ENCODE peak calls at places on chromosomes 6 and 20, in four cellular contexts. X, T, D and V are unnamed samples.
A peak's percentile ranks its signal among the peaks of the same experiment; 100 is the strongest.

GRCh38 chr20:62126141-62126540 is 3.9 kb downstream of the LSM14B start:
- DNase-seq in X (no peak), D (no peak), T (no peak), V (no peak)

GRCh38 chr20:63625771-63626423 is 1.0 kb downstream of the GMEB2 start:
- DNase-seq in T (no peak), D (no peak), X (no peak), V (peak; percentile 62)

GRCh38 chr20:19758888-19759331 is 852 bp downstream of the RIN2 start:
- DNase-seq in D (no peak), T (peak; percentile 52), X (no peak), V (peak; percentile 81)

GRCh38 chr6:98287876-98288275 is 546.5 kb upstream of the POU3F2 start:
- DNase-seq in T (no peak), X (no peak), D (no peak), V (no peak)

GRCh38 chr6:130070747-130071146 is 52.4 kb downstream of the L3MBTL3 start:
- DNase-seq in X (no peak), T (no peak), D (no peak), V (no peak)

GRCh38 chr6:52549428-52549827 is 27.4 kb downstream of the TRAM2 start:
- DNase-seq in D (no peak), X (no peak), T (no peak), V (no peak)

GRCh38 chr6:85464260-85464644 is 14.4 kb downstream of the NT5E start:
- DNase-seq in T (no peak), X (peak; percentile 55), D (no peak), V (no peak)

GRCh38 chr20:49236301-49236700 is 17.1 kb downstream of the DDX27 start:
- DNase-seq in X (no peak), T (no peak), D (no peak), V (no peak)

GRCh38 chr20:17281478-17281877 is 54.6 kb downstream of the PCSK2 start:
- DNase-seq in T (peak; percentile 14), D (no peak), X (no peak), V (peak; percentile 50)

GRCh38 chr20:23060629-23061028 is 11.2 kb upstream of the THBD start:
- DNase-seq in X (no peak), T (no peak), D (no peak), V (no peak)

GRCh38 chr20:3406481-3407425 is 716 bp downstream of the DNAAF9 start:
- DNase-seq in X (no peak), D (no peak), T (peak; percentile 9), V (no peak)

GRCh38 chr6:42101186-42101657 is 41.2 kb downstream of the C6orf132 start:
- DNase-seq in X (no peak), T (no peak), D (no peak), V (no peak)

GRCh38 chr20:62148908-62149314 is 5.3 kb downstream of the SS18L1 start:
- DNase-seq in D (no peak), X (no peak), T (no peak), V (no peak)

GRCh38 chr6:87465041-87465440 is 7.7 kb upstream of the SLC35A1 start:
- DNase-seq in T (no peak), D (no peak), X (no peak), V (no peak)

GRCh38 chr6:25586927-25587326 is 65.1 kb upstream of the SCGN start:
- DNase-seq in X (no peak), D (no peak), T (no peak), V (no peak)

GRCh38 chr20:58649288-58650180 is 1.5 kb upstream of the STX16 start:
- DNase-seq in D (no peak), T (no peak), X (peak; percentile 52), V (no peak)

GRCh38 chr20:7673841-7674240 is 266.4 kb downstream of the HAO1 start:
- DNase-seq in T (no peak), D (no peak), X (no peak), V (no peak)

GRCh38 chr6:105257350-105257749 is 77.5 kb upstream of the POPDC3 start:
- DNase-seq in X (no peak), D (no peak), T (no peak), V (no peak)

GRCh38 chr6:169370054-169370453 is 116.4 kb upstream of the THBS2 start:
- DNase-seq in D (no peak), X (no peak), T (no peak), V (no peak)

GRCh38 chr20:54172856-54173652 is 732 bp downstream of the CYP24A1 start:
- DNase-seq in X (no peak), T (peak; percentile 16), D (no peak), V (no peak)

GRCh38 chr20:48912065-48912464 is 9.4 kb upstream of the ARFGEF2 start:
- DNase-seq in D (no peak), T (no peak), X (no peak), V (no peak)

GRCh38 chr6:109237082-109237985 is 142.0 kb downstream of the CEP57L1 start:
- DNase-seq in X (no peak), D (no peak), T (no peak), V (no peak)

GRCh38 chr20:62347151-62347404 is 20.0 kb downstream of the LAMA5 start:
- DNase-seq in D (no peak), T (no peak), X (no peak), V (no peak)

GRCh38 chr6:146357578-146358340 is 185.9 kb upstream of the RAB32 start:
- DNase-seq in X (no peak), D (no peak), T (no peak), V (no peak)

GRCh38 chr6:47621838-47622449 is 76.4 kb upstream of the ADGRF4 start:
- DNase-seq in T (no peak), X (no peak), D (no peak), V (no peak)

GRCh38 chr6:21900730-21901129 is 307.2 kb downstream of the SOX4 start:
- DNase-seq in X (no peak), D (no peak), T (no peak), V (no peak)

GRCh38 chr6:124719951-124720350 is 242.3 kb upstream of the RNF217 start:
- DNase-seq in T (no peak), D (no peak), X (no peak), V (no peak)

GRCh38 chr6:133245033-133245903 is 4.1 kb downstream of the EYA4 start:
- DNase-seq in T (no peak), X (no peak), D (no peak), V (no peak)

GRCh38 chr20:371755-372542 is 8.6 kb upstream of the TRIB3 start:
- DNase-seq in D (no peak), X (no peak), T (no peak), V (peak; percentile 96)

GRCh38 chr6:30787954-30788353 is 43.6 kb upstream of the IER3 start:
- DNase-seq in X (peak; percentile 57), D (no peak), T (no peak), V (no peak)

GRCh38 chr20:63935447-63935846 is 20.8 kb downstream of the UCKL1 start:
- DNase-seq in T (no peak), X (no peak), D (no peak), V (no peak)

GRCh38 chr6:105424177-105424783 is 21.4 kb upstream of the PREP start:
- DNase-seq in T (peak; percentile 70), X (peak; percentile 60), D (no peak), V (no peak)

GRCh38 chr20:53805895-53806384 is 212.3 kb upstream of the ZNF217 start:
- DNase-seq in T (no peak), D (no peak), X (no peak), V (no peak)